ENCODE peak calls at places on chromosomes 12 and 14, in seven cellular contexts. M, D, X, Q, H, U and K are unnamed samples.

GRCh38 chr14:50338547-50338946 is 26.4 kb downstream of the DMAC2L start:
- DNase-seq in M (no peak), D (no peak), X (no peak), Q (no peak), H (no peak), U (no peak), K (no peak)

GRCh38 chr14:104264495-104265265 is 126.3 kb downstream of the KIF26A start:
- DNase-seq in M (no peak), D (no peak), X (no peak), Q (no peak), H (no peak), U (no peak), K (no peak)

GRCh38 chr14:54882521-54882920 is 20.1 kb downstream of the GCH1 start:
- DNase-seq in M (no peak), D (no peak), X (no peak), Q (no peak), H (no peak), U (no peak), K (no peak)

GRCh38 chr12:99824900-99825562 is 159.7 kb downstream of the ANKS1B start:
- DNase-seq in M (peak), D (no peak), X (no peak), Q (no peak), H (no peak), U (no peak), K (no peak)

GRCh38 chr14:54653764-54654469 is 87.0 kb downstream of the SAMD4A start:
- DNase-seq in M (peak), D (peak), X (no peak), Q (no peak), H (no peak), U (no peak), K (peak)

GRCh38 chr12:20445693-20446092 is 77.4 kb downstream of the PDE3A start:
- DNase-seq in M (no peak), D (no peak), X (no peak), Q (no peak), H (no peak), U (no peak), K (no peak)

GRCh38 chr12:55965941-55966407 is at the start of gene PMEL:
- DNase-seq in M (peak), D (peak), X (no peak), Q (peak), H (no peak), U (no peak), K (no peak)

GRCh38 chr12:57087689-57088441 is 1.0 kb upstream of the NAB2 start:
- DNase-seq in M (peak), D (peak), X (peak), Q (peak), H (peak), U (peak), K (peak)

GRCh38 chr14:50834802-50835276 is 3.9 kb upstream of the NIN start:
- DNase-seq in M (no peak), D (no peak), X (no peak), Q (no peak), H (no peak), U (no peak), K (no peak)

GRCh38 chr12:130537051-130537450 is 179.0 kb downstream of the RIMBP2 start:
- DNase-seq in M (no peak), D (no peak), X (no peak), Q (no peak), H (no peak), U (no peak), K (no peak)

GRCh38 chr12:108319277-108320234 is 19.6 kb downstream of the CMKLR1 start:
- DNase-seq in M (no peak), D (no peak), X (no peak), Q (no peak), H (no peak), U (no peak), K (no peak)

GRCh38 chr14:55071870-55072640 is 20.6 kb downstream of the MAPK1IP1L start:
- DNase-seq in M (peak), D (peak), X (peak), Q (no peak), H (no peak), U (peak), K (no peak)

GRCh38 chr14:73743431-73743931 is 29.3 kb upstream of the PNMA1 start:
- DNase-seq in M (peak), D (no peak), X (peak), Q (no peak), H (peak), U (no peak), K (no peak)

GRCh38 chr12:20567413-20567812 is 127.7 kb upstream of the SLCO1C1 start:
- DNase-seq in M (no peak), D (no peak), X (no peak), Q (no peak), H (no peak), U (no peak), K (no peak)

GRCh38 chr14:34374998-34375740 is 86.9 kb downstream of the SPTSSA start:
- DNase-seq in M (no peak), D (no peak), X (no peak), Q (peak), H (no peak), U (no peak), K (no peak)

GRCh38 chr14:68403191-68403781 is 389.6 kb downstream of the ZFP36L1 start:
- DNase-seq in M (peak), D (no peak), X (no peak), Q (no peak), H (no peak), U (no peak), K (no peak)

GRCh38 chr14:51776102-51776894 is 84.1 kb upstream of the GNG2 start:
- DNase-seq in M (peak), D (peak), X (peak), Q (peak), H (no peak), U (peak), K (peak)

GRCh38 chr12:96719671-96720362 is 187.2 kb upstream of the NEDD1 start:
- DNase-seq in M (peak), D (peak), X (peak), Q (peak), H (no peak), U (peak), K (peak)

GRCh38 chr14:105067140-105067968 is 2.1 kb upstream of the GPR132 start:
- DNase-seq in M (no peak), D (peak), X (peak), Q (no peak), H (peak), U (no peak), K (no peak)

GRCh38 chr12:105365231-105365630 is 34.7 kb downstream of the C12orf75 start:
- DNase-seq in M (no peak), D (no peak), X (no peak), Q (no peak), H (no peak), U (no peak), K (no peak)

GRCh38 chr14:74595006-74595735 is 16.9 kb downstream of the LTBP2 start:
- DNase-seq in M (peak), D (no peak), X (no peak), Q (no peak), H (no peak), U (peak), K (no peak)